ENCODE peak calls at places on chromosomes 6 and 20, in seven cellular contexts. One of them, this sample, is unnamed.

GRCh38 chr20:35326021-35326731 is 34.0 kb upstream of the FAM83C start:
- DNase-seq in chondrocyte: no peak
- DNase-seq in heart left ventricle: no peak
- DNase-seq in WTC11: no peak
- DNase-seq in IMR-90: no peak
- DNase-seq in PC-9: no peak
- DNase-seq in foreskin fibroblast: peak; percentile 34
- DNase-seq in this sample: no peak

GRCh38 chr6:42969431-42969830 is 8.9 kb downstream of the GNMT start:
- DNase-seq in chondrocyte: no peak
- DNase-seq in heart left ventricle: no peak
- DNase-seq in WTC11: no peak
- DNase-seq in IMR-90: no peak
- DNase-seq in PC-9: no peak
- DNase-seq in foreskin fibroblast: no peak
- DNase-seq in this sample: no peak

GRCh38 chr6:16635810-16636602 is 125.3 kb downstream of the ATXN1 start:
- DNase-seq in chondrocyte: no peak
- DNase-seq in heart left ventricle: no peak
- DNase-seq in WTC11: peak; percentile 16
- DNase-seq in IMR-90: peak; percentile 66
- DNase-seq in PC-9: peak; percentile 81
- DNase-seq in foreskin fibroblast: peak; percentile 45
- DNase-seq in this sample: no peak

GRCh38 chr6:54493138-54493537 is 184.9 kb downstream of the TINAG start:
- DNase-seq in chondrocyte: no peak
- DNase-seq in heart left ventricle: no peak
- DNase-seq in WTC11: no peak
- DNase-seq in IMR-90: peak; percentile 86
- DNase-seq in PC-9: peak; percentile 61
- DNase-seq in foreskin fibroblast: peak; percentile 82
- DNase-seq in this sample: no peak

GRCh38 chr6:25787469-25787868 is 32.9 kb downstream of the SLC17A4 start:
- DNase-seq in chondrocyte: no peak
- DNase-seq in heart left ventricle: no peak
- DNase-seq in WTC11: no peak
- DNase-seq in IMR-90: no peak
- DNase-seq in PC-9: no peak
- DNase-seq in foreskin fibroblast: no peak
- DNase-seq in this sample: no peak

GRCh38 chr6:102114402-102114801 is 720.9 kb downstream of the GRIK2 start:
- DNase-seq in chondrocyte: no peak
- DNase-seq in heart left ventricle: no peak
- DNase-seq in WTC11: peak; percentile 23
- DNase-seq in IMR-90: no peak
- DNase-seq in PC-9: no peak
- DNase-seq in foreskin fibroblast: no peak
- DNase-seq in this sample: peak; percentile 16

GRCh38 chr6:11212625-11213024 is 19.8 kb downstream of the NEDD9 start:
- DNase-seq in chondrocyte: no peak
- DNase-seq in heart left ventricle: peak; percentile 50
- DNase-seq in WTC11: no peak
- DNase-seq in IMR-90: peak; percentile 90
- DNase-seq in PC-9: peak; percentile 84
- DNase-seq in foreskin fibroblast: peak; percentile 92
- DNase-seq in this sample: no peak

GRCh38 chr6:37611516-37611915 is 86.2 kb downstream of the MDGA1 start:
- DNase-seq in chondrocyte: no peak
- DNase-seq in heart left ventricle: no peak
- DNase-seq in WTC11: no peak
- DNase-seq in IMR-90: no peak
- DNase-seq in PC-9: no peak
- DNase-seq in foreskin fibroblast: no peak
- DNase-seq in this sample: no peak

GRCh38 chr6:73388800-73389512 is 5.7 kb upstream of the DDX43 start:
- DNase-seq in chondrocyte: no peak
- DNase-seq in heart left ventricle: peak; percentile 39
- DNase-seq in WTC11: peak; percentile 84
- DNase-seq in IMR-90: peak; percentile 51
- DNase-seq in PC-9: peak; percentile 87
- DNase-seq in foreskin fibroblast: peak; percentile 82
- DNase-seq in this sample: peak; percentile 73

GRCh38 chr6:13001951-13002350 is 285.4 kb downstream of the PHACTR1 start:
- DNase-seq in chondrocyte: no peak
- DNase-seq in heart left ventricle: no peak
- DNase-seq in WTC11: no peak
- DNase-seq in IMR-90: no peak
- DNase-seq in PC-9: no peak
- DNase-seq in foreskin fibroblast: peak; percentile 20
- DNase-seq in this sample: no peak

GRCh38 chr6:92361990-92362770 is 1057.2 kb downstream of the EPHA7 start:
- DNase-seq in chondrocyte: peak; percentile 38
- DNase-seq in heart left ventricle: no peak
- DNase-seq in WTC11: no peak
- DNase-seq in IMR-90: no peak
- DNase-seq in PC-9: no peak
- DNase-seq in foreskin fibroblast: no peak
- DNase-seq in this sample: no peak

GRCh38 chr6:89310929-89311328 is 4.2 kb downstream of the GABRR2 start:
- DNase-seq in chondrocyte: no peak
- DNase-seq in heart left ventricle: no peak
- DNase-seq in WTC11: no peak
- DNase-seq in IMR-90: no peak
- DNase-seq in PC-9: no peak
- DNase-seq in foreskin fibroblast: peak; percentile 87
- DNase-seq in this sample: no peak

GRCh38 chr6:53646606-53647005 is 18.9 kb downstream of the KLHL31 start:
- DNase-seq in chondrocyte: no peak
- DNase-seq in heart left ventricle: no peak
- DNase-seq in WTC11: no peak
- DNase-seq in IMR-90: no peak
- DNase-seq in PC-9: no peak
- DNase-seq in foreskin fibroblast: no peak
- DNase-seq in this sample: no peak

GRCh38 chr6:80531676-80532619 is 425.5 kb downstream of the BCKDHB start:
- DNase-seq in chondrocyte: no peak
- DNase-seq in heart left ventricle: no peak
- DNase-seq in WTC11: no peak
- DNase-seq in IMR-90: peak; percentile 31
- DNase-seq in PC-9: no peak
- DNase-seq in foreskin fibroblast: peak; percentile 30
- DNase-seq in this sample: no peak

GRCh38 chr6:131949909-131950766 is 1.0 kb downstream of the CCN2 start:
- DNase-seq in chondrocyte: peak; percentile 92
- DNase-seq in heart left ventricle: peak; percentile 78
- DNase-seq in WTC11: peak; percentile 85
- DNase-seq in IMR-90: peak; percentile 92
- DNase-seq in PC-9: no peak
- DNase-seq in foreskin fibroblast: peak; percentile 93
- DNase-seq in this sample: peak; percentile 83

GRCh38 chr6:137921823-137922222 is 54.8 kb downstream of the TNFAIP3 start:
- DNase-seq in chondrocyte: no peak
- DNase-seq in heart left ventricle: no peak
- DNase-seq in WTC11: peak; percentile 17
- DNase-seq in IMR-90: no peak
- DNase-seq in PC-9: no peak
- DNase-seq in foreskin fibroblast: no peak
- DNase-seq in this sample: no peak

GRCh38 chr20:24934101-24934661 is 14.9 kb upstream of the CST7 start:
- DNase-seq in chondrocyte: no peak
- DNase-seq in heart left ventricle: no peak
- DNase-seq in WTC11: no peak
- DNase-seq in IMR-90: no peak
- DNase-seq in PC-9: no peak
- DNase-seq in foreskin fibroblast: no peak
- DNase-seq in this sample: no peak

GRCh38 chr6:37675100-37675499 is 22.6 kb downstream of the MDGA1 start:
- DNase-seq in chondrocyte: no peak
- DNase-seq in heart left ventricle: no peak
- DNase-seq in WTC11: no peak
- DNase-seq in IMR-90: no peak
- DNase-seq in PC-9: no peak
- DNase-seq in foreskin fibroblast: no peak
- DNase-seq in this sample: no peak

GRCh38 chr6:16108419-16108818 is 20.5 kb upstream of the MYLIP start:
- DNase-seq in chondrocyte: no peak
- DNase-seq in heart left ventricle: no peak
- DNase-seq in WTC11: no peak
- DNase-seq in IMR-90: no peak
- DNase-seq in PC-9: no peak
- DNase-seq in foreskin fibroblast: no peak
- DNase-seq in this sample: no peak

GRCh38 chr20:19937651-19938420 is 79.3 kb upstream of the NAA20 start:
- DNase-seq in chondrocyte: no peak
- DNase-seq in heart left ventricle: no peak
- DNase-seq in WTC11: no peak
- DNase-seq in IMR-90: no peak
- DNase-seq in PC-9: no peak
- DNase-seq in foreskin fibroblast: no peak
- DNase-seq in this sample: no peak

GRCh38 chr20:2694519-2694918 is 1.9 kb downstream of the EBF4 start:
- DNase-seq in chondrocyte: peak; percentile 66
- DNase-seq in heart left ventricle: no peak
- DNase-seq in WTC11: no peak
- DNase-seq in IMR-90: no peak
- DNase-seq in PC-9: no peak
- DNase-seq in foreskin fibroblast: no peak
- DNase-seq in this sample: no peak

GRCh38 chr6:39088331-39088730 is 26.7 kb downstream of the SAYSD1 start:
- DNase-seq in chondrocyte: no peak
- DNase-seq in heart left ventricle: peak; percentile 73
- DNase-seq in WTC11: peak; percentile 75
- DNase-seq in IMR-90: peak; percentile 68
- DNase-seq in PC-9: peak; percentile 53
- DNase-seq in foreskin fibroblast: peak; percentile 54
- DNase-seq in this sample: peak; percentile 59

GRCh38 chr6:37426945-37427510 is 6.0 kb upstream of the CMTR1 start:
- DNase-seq in chondrocyte: no peak
- DNase-seq in heart left ventricle: no peak
- DNase-seq in WTC11: no peak
- DNase-seq in IMR-90: peak; percentile 6
- DNase-seq in PC-9: no peak
- DNase-seq in foreskin fibroblast: peak; percentile 6
- DNase-seq in this sample: no peak

GRCh38 chr6:35267446-35267845 is 7.9 kb downstream of the ZNF76 start:
- DNase-seq in chondrocyte: no peak
- DNase-seq in heart left ventricle: no peak
- DNase-seq in WTC11: no peak
- DNase-seq in IMR-90: no peak
- DNase-seq in PC-9: no peak
- DNase-seq in foreskin fibroblast: no peak
- DNase-seq in this sample: no peak

GRCh38 chr6:41073203-41073967 is 611 bp downstream of the NFYA start:
- DNase-seq in chondrocyte: peak; percentile 96
- DNase-seq in heart left ventricle: peak; percentile 90
- DNase-seq in WTC11: peak; percentile 82
- DNase-seq in IMR-90: peak; percentile 69
- DNase-seq in PC-9: peak; percentile 72
- DNase-seq in foreskin fibroblast: peak; percentile 85
- DNase-seq in this sample: peak; percentile 87
- TF ChIP-seq CTCF in chondrocyte: peak; percentile 76
- TF ChIP-seq CTCF in heart left ventricle: peak; percentile 3
- TF ChIP-seq CTCF in WTC11: peak; percentile 54
- TF ChIP-seq CTCF in IMR-90: peak; percentile 60
- TF ChIP-seq CTCF in PC-9: no peak
- TF ChIP-seq CTCF in foreskin fibroblast: peak; percentile 12
- TF ChIP-seq CTCF in this sample: peak; percentile 79

GRCh38 chr20:4947817-4948559 is 53.3 kb downstream of the SLC23A2 start:
- DNase-seq in chondrocyte: no peak
- DNase-seq in heart left ventricle: no peak
- DNase-seq in WTC11: no peak
- DNase-seq in IMR-90: no peak
- DNase-seq in PC-9: no peak
- DNase-seq in foreskin fibroblast: peak; percentile 37
- DNase-seq in this sample: no peak
- TF ChIP-seq CTCF in chondrocyte: no peak
- TF ChIP-seq CTCF in heart left ventricle: no peak
- TF ChIP-seq CTCF in WTC11: no peak
- TF ChIP-seq CTCF in IMR-90: no peak
- TF ChIP-seq CTCF in PC-9: no peak
- TF ChIP-seq CTCF in foreskin fibroblast: no peak
- TF ChIP-seq CTCF in this sample: no peak

DNA sequence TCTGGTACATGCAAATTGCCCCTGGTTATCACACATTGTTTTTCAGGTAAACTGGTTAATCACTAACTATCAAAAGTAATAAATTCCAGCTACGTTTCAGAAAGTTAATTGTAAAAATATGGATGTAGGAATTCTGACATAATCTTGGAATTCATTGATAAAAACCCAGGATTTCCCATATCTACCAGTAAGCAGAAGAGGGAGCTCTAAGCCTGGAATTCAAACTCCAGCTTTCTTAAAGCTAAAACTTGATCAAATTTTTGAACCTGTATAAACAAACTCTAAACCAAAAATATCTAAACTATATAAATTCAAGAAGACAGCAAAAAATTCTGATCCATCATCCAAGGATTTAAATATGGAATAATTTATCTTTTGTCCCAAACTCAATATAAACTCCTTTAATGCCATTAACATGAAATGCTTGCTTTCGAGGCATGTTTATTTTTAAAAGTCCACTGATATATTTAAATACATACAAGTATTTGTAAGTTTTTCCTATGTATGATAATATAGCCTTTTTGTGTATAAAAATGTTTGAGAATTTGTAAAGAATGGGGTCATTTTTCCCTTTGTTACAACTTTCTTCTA is 91.5 kb upstream of the RNF217 start:
- DNase-seq in chondrocyte: no peak
- DNase-seq in heart left ventricle: no peak
- DNase-seq in WTC11: no peak
- DNase-seq in IMR-90: peak; percentile 64
- DNase-seq in PC-9: no peak
- DNase-seq in foreskin fibroblast: peak; percentile 69
- DNase-seq in this sample: no peak
- TF ChIP-seq CTCF in chondrocyte: peak; percentile 99
- TF ChIP-seq CTCF in heart left ventricle: peak; percentile 46
- TF ChIP-seq CTCF in WTC11: peak; percentile 41
- TF ChIP-seq CTCF in IMR-90: peak; percentile 83
- TF ChIP-seq CTCF in PC-9: peak; percentile 92
- TF ChIP-seq CTCF in foreskin fibroblast: peak; percentile 51
- TF ChIP-seq CTCF in this sample: peak; percentile 57

DNA sequence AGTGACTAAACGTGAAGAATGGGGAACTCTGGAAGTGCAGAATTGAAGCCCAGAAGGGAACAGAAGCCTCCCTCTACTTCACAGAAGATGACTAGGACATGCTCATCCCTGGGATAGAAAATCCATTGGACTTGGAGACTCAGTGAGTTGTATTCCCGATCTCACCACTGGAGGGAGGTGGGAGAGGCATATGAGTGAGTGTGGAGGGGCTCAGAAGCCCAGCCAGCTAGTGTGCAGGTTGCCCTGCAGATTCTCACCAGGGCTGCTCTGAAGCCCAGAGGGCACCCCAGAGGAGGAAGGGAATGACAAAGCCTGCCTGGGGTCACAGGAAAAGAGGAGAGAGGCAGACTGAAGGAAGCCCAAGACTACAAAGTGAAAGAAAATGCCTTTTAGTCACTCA is 42.1 kb upstream of the HLA-E start:
- DNase-seq in chondrocyte: no peak
- DNase-seq in heart left ventricle: no peak
- DNase-seq in WTC11: peak; percentile 75
- DNase-seq in IMR-90: peak; percentile 8
- DNase-seq in PC-9: no peak
- DNase-seq in foreskin fibroblast: no peak
- DNase-seq in this sample: peak; percentile 75
- TF ChIP-seq CTCF in chondrocyte: peak; percentile 55
- TF ChIP-seq CTCF in heart left ventricle: no peak
- TF ChIP-seq CTCF in WTC11: peak; percentile 46
- TF ChIP-seq CTCF in IMR-90: peak; percentile 7
- TF ChIP-seq CTCF in PC-9: peak; percentile 33
- TF ChIP-seq CTCF in foreskin fibroblast: no peak
- TF ChIP-seq CTCF in this sample: peak; percentile 66